ENCODE peak calls at places on chromosome 20, in five cellular contexts. One of them, this sample, is unnamed.

GRCh38 chr20:676315-676937 is 824 bp upstream of the SCRT2 start:
- DNase-seq in K562: no peak
- DNase-seq in H1: no peak
- DNase-seq in GM12878: no peak
- DNase-seq in HepG2: no peak
- DNase-seq in this sample: no peak

GRCh38 chr20:43840382-43841070 is 74.1 kb upstream of the TOX2 start:
- DNase-seq in H1: peak
- DNase-seq in HepG2: peak
- DNase-seq in GM12878: no peak
- DNase-seq in K562: peak
- DNase-seq in this sample: peak

GRCh38 chr20:1388706-1389483 is 4.0 kb downstream of the FKBP1A start:
- DNase-seq in K562: no peak
- DNase-seq in GM12878: no peak
- DNase-seq in HepG2: no peak
- DNase-seq in H1: no peak
- DNase-seq in this sample: no peak

GRCh38 chr20:37194616-37195015 is 15.3 kb upstream of the MROH8 start:
- DNase-seq in K562: no peak
- DNase-seq in GM12878: no peak
- DNase-seq in HepG2: no peak
- DNase-seq in H1: no peak
- DNase-seq in this sample: no peak

GRCh38 chr20:1897965-1898464 is 2.8 kb downstream of the SIRPA start:
- DNase-seq in HepG2: no peak
- DNase-seq in K562: no peak
- DNase-seq in GM12878: peak
- DNase-seq in H1: no peak
- DNase-seq in this sample: no peak

GRCh38 chr20:22861990-22862389 is 173.1 kb upstream of the SSTR4 start:
- DNase-seq in K562: no peak
- DNase-seq in GM12878: no peak
- DNase-seq in H1: no peak
- DNase-seq in HepG2: no peak
- DNase-seq in this sample: no peak

GRCh38 chr20:39946053-39946810 is 742.8 kb downstream of the MAFB start:
- DNase-seq in GM12878: no peak
- DNase-seq in K562: no peak
- DNase-seq in H1: no peak
- DNase-seq in HepG2: no peak
- DNase-seq in this sample: no peak

GRCh38 chr20:36629719-36630340 is 16.2 kb downstream of the SLA2 start:
- DNase-seq in K562: no peak
- DNase-seq in GM12878: no peak
- DNase-seq in HepG2: no peak
- DNase-seq in H1: no peak
- DNase-seq in this sample: no peak

GRCh38 chr20:62535964-62536363 is 60.2 kb upstream of the GATA5 start:
- DNase-seq in H1: no peak
- DNase-seq in GM12878: no peak
- DNase-seq in HepG2: no peak
- DNase-seq in K562: no peak
- DNase-seq in this sample: no peak

GRCh38 chr20:44618318-44618731 is 33.2 kb downstream of the ADA start:
- DNase-seq in HepG2: no peak
- DNase-seq in K562: no peak
- DNase-seq in GM12878: no peak
- DNase-seq in H1: no peak
- DNase-seq in this sample: no peak

GRCh38 chr20:32917191-32917950 is 58.6 kb downstream of the EFCAB8 start:
- DNase-seq in GM12878: no peak
- DNase-seq in H1: no peak
- DNase-seq in K562: no peak
- DNase-seq in HepG2: no peak
- DNase-seq in this sample: no peak

GRCh38 chr20:59158673-59159072 is 4.9 kb upstream of the ZNF831 start:
- DNase-seq in HepG2: no peak
- DNase-seq in H1: no peak
- DNase-seq in K562: no peak
- DNase-seq in GM12878: no peak
- DNase-seq in this sample: no peak

GRCh38 chr20:58102744-58103516 is 125.5 kb downstream of the ANKRD60 start:
- DNase-seq in K562: no peak
- DNase-seq in GM12878: no peak
- DNase-seq in HepG2: no peak
- DNase-seq in H1: no peak
- DNase-seq in this sample: no peak

GRCh38 chr20:21004386-21005076 is 101.6 kb downstream of the LINC00237 start:
- DNase-seq in GM12878: no peak
- DNase-seq in HepG2: peak
- DNase-seq in K562: no peak
- DNase-seq in H1: no peak
- DNase-seq in this sample: no peak

GRCh38 chr20:1472556-1473243 is 6.1 kb upstream of the NSFL1C start:
- DNase-seq in K562: no peak
- DNase-seq in GM12878: no peak
- DNase-seq in HepG2: no peak
- DNase-seq in H1: no peak
- DNase-seq in this sample: no peak

GRCh38 chr20:37071481-37071911 is 24.3 kb downstream of the RBL1 start:
- DNase-seq in HepG2: no peak
- DNase-seq in GM12878: peak
- DNase-seq in H1: no peak
- DNase-seq in K562: no peak
- DNase-seq in this sample: no peak

GRCh38 chr20:41650221-41650948 is 32.2 kb upstream of the CHD6 start:
- DNase-seq in K562: no peak
- DNase-seq in H1: no peak
- DNase-seq in HepG2: no peak
- DNase-seq in GM12878: no peak
- DNase-seq in this sample: no peak

GRCh38 chr20:56504373-56505005 is 20.1 kb upstream of the FAM209A start:
- DNase-seq in H1: no peak
- DNase-seq in GM12878: no peak
- DNase-seq in HepG2: no peak
- DNase-seq in K562: peak
- DNase-seq in this sample: peak

GRCh38 chr20:4821590-4821989 is 99.9 kb downstream of the PRND start:
- DNase-seq in HepG2: no peak
- DNase-seq in H1: no peak
- DNase-seq in K562: no peak
- DNase-seq in GM12878: no peak
- DNase-seq in this sample: no peak

GRCh38 chr20:13325033-13325432 is 104.0 kb downstream of the ISM1 start:
- DNase-seq in GM12878: no peak
- DNase-seq in K562: peak
- DNase-seq in H1: peak
- DNase-seq in HepG2: peak
- DNase-seq in this sample: peak

GRCh38 chr20:38297916-38298674 is 5.9 kb upstream of the BPI start:
- DNase-seq in K562: no peak
- DNase-seq in H1: no peak
- DNase-seq in GM12878: no peak
- DNase-seq in HepG2: no peak
- DNase-seq in this sample: no peak

GRCh38 chr20:24943196-24943595 is 5.9 kb upstream of the CST7 start:
- DNase-seq in K562: no peak
- DNase-seq in GM12878: no peak
- DNase-seq in H1: no peak
- DNase-seq in HepG2: no peak
- DNase-seq in this sample: no peak

GRCh38 chr20:43849496-43850197 is 65.0 kb upstream of the TOX2 start:
- DNase-seq in H1: no peak
- DNase-seq in K562: no peak
- DNase-seq in HepG2: no peak
- DNase-seq in GM12878: no peak
- DNase-seq in this sample: no peak

GRCh38 chr20:47785900-47786762 is 850 bp upstream of the SULF2 start:
- DNase-seq in GM12878: no peak
- DNase-seq in HepG2: peak
- DNase-seq in K562: peak
- DNase-seq in H1: no peak
- DNase-seq in this sample: peak

GRCh38 chr20:47785321-47785899 is at the start of gene SULF2:
- DNase-seq in HepG2: no peak
- DNase-seq in H1: no peak
- DNase-seq in K562: no peak
- DNase-seq in GM12878: no peak
- DNase-seq in this sample: peak

GRCh38 chr20:47782920-47783552 is 2.2 kb downstream of the SULF2 start:
- DNase-seq in K562: no peak
- DNase-seq in GM12878: no peak
- DNase-seq in H1: no peak
- DNase-seq in HepG2: peak
- DNase-seq in this sample: no peak

GRCh38 chr20:47784256-47784598 is 1.1 kb downstream of the SULF2 start:
- DNase-seq in K562: no peak
- DNase-seq in H1: no peak
- DNase-seq in HepG2: no peak
- DNase-seq in GM12878: no peak
- DNase-seq in this sample: no peak

GRCh38 chr20:47784599-47785320 is 521 bp downstream of the SULF2 start:
- DNase-seq in GM12878: no peak
- DNase-seq in H1: no peak
- DNase-seq in HepG2: peak
- DNase-seq in K562: no peak
- DNase-seq in this sample: peak
- TF ChIP-seq ATF2 in GM12878: no peak
- TF ChIP-seq ATF2 in H1: no peak
- TF ChIP-seq ATF2 in HepG2: no peak
- TF ChIP-seq ATF2 in K562: no peak
- TF ChIP-seq ATF2 in this sample: no peak

GRCh38 chr20:10648651-10649050 is 25.1 kb downstream of the JAG1 start:
- DNase-seq in K562: no peak
- DNase-seq in GM12878: peak
- DNase-seq in HepG2: no peak
- DNase-seq in H1: no peak
- DNase-seq in this sample: no peak
- TF ChIP-seq ATF2 in K562: no peak
- TF ChIP-seq ATF2 in GM12878: no peak
- TF ChIP-seq ATF2 in HepG2: no peak
- TF ChIP-seq ATF2 in H1: no peak
- TF ChIP-seq ATF2 in this sample: no peak

GRCh38 chr20:50595433-50595895 is 85.3 kb downstream of the PTPN1 start:
- DNase-seq in HepG2: no peak
- DNase-seq in K562: no peak
- DNase-seq in H1: no peak
- DNase-seq in GM12878: no peak
- DNase-seq in this sample: no peak

GRCh38 chr20:50593005-50593335 is 82.8 kb downstream of the PTPN1 start:
- DNase-seq in H1: no peak
- DNase-seq in HepG2: no peak
- DNase-seq in GM12878: no peak
- DNase-seq in K562: no peak
- DNase-seq in this sample: no peak

GRCh38 chr20:50594591-50595432 is 84.6 kb downstream of the PTPN1 start:
- DNase-seq in K562: no peak
- DNase-seq in GM12878: no peak
- DNase-seq in H1: no peak
- DNase-seq in HepG2: no peak
- DNase-seq in this sample: peak

GRCh38 chr20:50592282-50593004 is 82.3 kb downstream of the PTPN1 start:
- DNase-seq in H1: no peak
- DNase-seq in GM12878: no peak
- DNase-seq in K562: no peak
- DNase-seq in HepG2: no peak
- DNase-seq in this sample: no peak

GRCh38 chr20:50594231-50594590 is 84.0 kb downstream of the PTPN1 start:
- DNase-seq in GM12878: no peak
- DNase-seq in H1: no peak
- DNase-seq in HepG2: no peak
- DNase-seq in K562: no peak
- DNase-seq in this sample: no peak
- TF ChIP-seq ATF2 in GM12878: no peak
- TF ChIP-seq ATF2 in H1: no peak
- TF ChIP-seq ATF2 in HepG2: no peak
- TF ChIP-seq ATF2 in K562: no peak
- TF ChIP-seq ATF2 in this sample: no peak

DNA sequence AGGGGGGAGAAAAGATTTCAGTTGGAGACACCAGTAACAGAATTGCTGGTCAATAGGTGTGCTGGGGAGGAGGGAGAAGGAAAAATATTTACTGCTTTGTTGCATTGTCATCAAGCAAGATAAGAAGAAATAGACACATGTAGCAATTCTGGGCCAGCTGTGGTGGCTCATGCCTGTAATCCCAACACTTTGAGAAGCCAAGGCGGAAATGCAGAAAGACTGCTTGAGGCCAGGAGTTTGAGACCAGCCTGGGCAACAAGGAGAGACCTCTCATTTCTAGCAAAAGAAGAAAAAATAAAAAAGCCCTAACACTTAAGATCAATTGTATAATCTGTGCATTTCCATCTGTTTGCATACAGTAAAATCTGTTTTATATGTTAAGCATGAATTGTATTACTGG is 126.6 kb downstream of the ZFP64 start:
- DNase-seq in H1: no peak
- DNase-seq in HepG2: no peak
- DNase-seq in GM12878: no peak
- DNase-seq in K562: no peak
- DNase-seq in this sample: no peak
- TF ChIP-seq ATF2 in H1: no peak
- TF ChIP-seq ATF2 in HepG2: no peak
- TF ChIP-seq ATF2 in GM12878: no peak
- TF ChIP-seq ATF2 in K562: no peak
- TF ChIP-seq ATF2 in this sample: no peak

This sample was measured in WTC11.